ENCODE peak calls at places on chromosomes 6 and 20, in eight cellular contexts. A is mesothelial cell of epicardium, M is endothelial cell, T is pancreas, S is bronchial epithelial cell, D is HFFc6, V is left lung, Y is uterus. C is an unnamed sample.

GRCh38 chr6:44051516-44051915 is 75.7 kb downstream of the MRPL14 start:
- DNase-seq in A (no peak), M (no peak), T (no peak), S (peak; percentile 74), D (peak; percentile 76), V (no peak), Y (peak; percentile 61), C (no peak)

GRCh38 chr6:111646942-111647341 is 41.3 kb upstream of the TRAF3IP2 start:
- DNase-seq in A (no peak), M (no peak), T (no peak), S (peak; percentile 58), D (peak; percentile 19), V (no peak), Y (peak; percentile 62), C (no peak)

GRCh38 chr20:1900321-1900791 is 5.1 kb downstream of the SIRPA start:
- DNase-seq in A (no peak), M (peak; percentile 64), T (peak; percentile 53), S (peak; percentile 66), D (peak; percentile 73), V (peak; percentile 50), Y (peak; percentile 75), C (no peak)

GRCh38 chr6:11120273-11121005 is 8.9 kb upstream of the ERVFRD-1 start:
- DNase-seq in A (no peak), M (no peak), T (no peak), S (peak; percentile 64), D (no peak), V (no peak), Y (no peak), C (no peak)

GRCh38 chr6:11538799-11539468 is 1.4 kb downstream of the TMEM170B start:
- DNase-seq in A (no peak), M (no peak), T (no peak), S (no peak), D (no peak), V (no peak), Y (no peak), C (no peak)

GRCh38 chr6:167214216-167214615 is 56.4 kb upstream of the GPR31 start:
- DNase-seq in A (no peak), M (no peak), T (no peak), S (no peak), D (no peak), V (no peak), Y (no peak), C (no peak)

GRCh38 chr20:14441201-14441600 is 103.8 kb upstream of the FLRT3 start:
- DNase-seq in A (no peak), M (no peak), T (no peak), S (peak; percentile 61), D (no peak), V (no peak), Y (no peak), C (no peak)

GRCh38 chr6:20569000-20569610 is 34.8 kb downstream of the CDKAL1 start:
- DNase-seq in A (no peak), M (no peak), T (no peak), S (peak; percentile 52), D (no peak), V (no peak), Y (no peak), C (no peak)

GRCh38 chr6:131173680-131174079 is 38.4 kb downstream of the AKAP7 start:
- DNase-seq in A (no peak), M (no peak), T (no peak), S (no peak), D (no peak), V (no peak), Y (no peak), C (no peak)

GRCh38 chr6:20692023-20692422 is 157.8 kb downstream of the CDKAL1 start:
- DNase-seq in A (no peak), M (no peak), T (no peak), S (no peak), D (no peak), V (no peak), Y (no peak), C (no peak)

GRCh38 chr6:811806-812205 is 118.9 kb upstream of the EXOC2 start:
- DNase-seq in A (no peak), M (no peak), T (no peak), S (no peak), D (no peak), V (no peak), Y (no peak), C (no peak)

GRCh38 chr6:154352898-154353585 is 3.6 kb downstream of the IPCEF1 start:
- DNase-seq in A (no peak), M (no peak), T (no peak), S (no peak), D (no peak), V (peak; percentile 55), Y (no peak), C (no peak)

GRCh38 chr20:3890410-3890751 is 1.2 kb downstream of the PANK2 start:
- DNase-seq in A (no peak), M (no peak), T (no peak), S (peak; percentile 26), D (no peak), V (no peak), Y (no peak), C (no peak)

GRCh38 chr6:167044696-167045095 is 45.5 kb downstream of the CEP43 start:
- DNase-seq in A (no peak), M (no peak), T (no peak), S (no peak), D (no peak), V (no peak), Y (no peak), C (no peak)

GRCh38 chr6:4644962-4645361 is 131.2 kb upstream of the CDYL start:
- DNase-seq in A (no peak), M (no peak), T (no peak), S (peak; percentile 85), D (no peak), V (no peak), Y (no peak), C (no peak)

GRCh38 chr20:50438986-50439407 is 71.2 kb upstream of the PTPN1 start:
- DNase-seq in A (no peak), M (no peak), T (no peak), S (peak; percentile 99), D (peak; percentile 88), V (no peak), Y (no peak), C (no peak)
- TF ChIP-seq CTCF in A (no peak), M (no peak), T (no peak), S (no peak), D (no peak), V (no peak), Y (no peak), C (no peak)

DNA sequence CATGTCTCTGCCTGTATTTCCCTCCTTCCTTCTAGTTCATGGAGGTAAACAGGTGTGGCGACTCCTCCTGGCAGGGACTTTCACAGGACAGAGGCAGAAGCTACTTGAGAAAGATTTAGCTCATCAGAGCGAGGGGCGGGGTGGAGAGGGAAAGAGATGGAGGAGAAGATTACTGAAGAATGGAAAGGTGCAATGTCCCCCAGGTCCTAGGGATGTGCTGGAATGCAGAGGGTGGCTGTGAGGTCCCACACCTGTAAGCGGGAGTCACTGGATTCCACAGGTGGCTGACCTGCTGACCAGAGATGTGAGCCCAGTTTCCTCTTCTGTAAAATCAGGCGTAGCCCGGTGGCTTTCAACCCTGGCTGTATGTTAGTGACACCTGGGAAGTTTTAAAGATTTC is 199.2 kb upstream of the SULF2 start:
- DNase-seq in A (no peak), M (no peak), T (no peak), S (no peak), D (no peak), V (no peak), Y (no peak), C (no peak)
- TF ChIP-seq CTCF in A (no peak), M (no peak), T (no peak), S (no peak), D (no peak), V (no peak), Y (no peak), C (no peak)

GRCh38 chr6:25014806-25015560 is 79.2 kb upstream of the RIPOR2 start:
- DNase-seq in A (no peak), M (peak; percentile 18), T (no peak), S (no peak), D (peak; percentile 71), V (no peak), Y (peak; percentile 56), C (no peak)

GRCh38 chr6:25014375-25014774 is 78.6 kb upstream of the RIPOR2 start:
- DNase-seq in A (no peak), M (no peak), T (no peak), S (no peak), D (no peak), V (no peak), Y (no peak), C (no peak)

GRCh38 chr6:25012657-25013056 is 76.9 kb upstream of the RIPOR2 start:
- DNase-seq in A (no peak), M (no peak), T (no peak), S (peak; percentile 75), D (peak; percentile 67), V (no peak), Y (no peak), C (no peak)

GRCh38 chr6:25010917-25011625 is 75.3 kb upstream of the RIPOR2 start:
- DNase-seq in A (no peak), M (no peak), T (no peak), S (peak; percentile 48), D (peak; percentile 37), V (no peak), Y (no peak), C (no peak)

DNA sequence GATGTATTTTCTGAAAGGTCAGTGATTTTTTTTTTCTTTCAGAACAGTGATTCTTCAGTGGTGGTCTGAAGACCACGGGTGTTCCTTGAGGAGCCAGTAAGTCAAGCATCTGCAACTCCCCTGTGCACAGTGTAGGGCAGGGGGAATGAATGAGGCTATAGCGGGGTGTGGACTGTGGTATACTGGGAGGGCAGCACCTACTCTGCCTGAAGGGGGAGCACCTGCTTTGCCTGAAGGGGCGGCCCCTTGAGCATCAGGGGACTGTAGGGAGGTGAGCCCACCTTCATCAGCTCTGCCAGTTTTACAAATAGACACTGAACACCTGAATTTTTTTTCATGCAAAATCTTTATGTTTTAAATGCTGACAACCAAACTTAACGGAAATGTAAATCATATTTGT is 77.5 kb upstream of the RIPOR2 start:
- DNase-seq in A (no peak), M (no peak), T (no peak), S (no peak), D (no peak), V (no peak), Y (no peak), C (no peak)
- TF ChIP-seq CTCF in A (no peak), M (no peak), T (no peak), S (peak; percentile 16), D (peak; percentile 60), V (no peak), Y (no peak), C (no peak)

GRCh38 chr6:83590413-83590812 is 78.1 kb downstream of the PRSS35 start:
- DNase-seq in A (no peak), M (no peak), T (no peak), S (peak; percentile 61), D (no peak), V (no peak), Y (no peak), C (no peak)
- TF ChIP-seq CTCF in A (no peak), M (no peak), T (no peak), S (no peak), D (no peak), V (no peak), Y (no peak), C (no peak)

GRCh38 chr20:10060223-10060622 is 25.4 kb downstream of the ANKEF1 start:
- DNase-seq in A (no peak), M (no peak), T (no peak), S (no peak), D (no peak), V (no peak), Y (no peak), C (no peak)
- TF ChIP-seq CTCF in A (no peak), M (no peak), T (no peak), S (no peak), D (no peak), V (no peak), Y (no peak), C (no peak)

GRCh38 chr20:58651823-58652605 is 931 bp downstream of the STX16 start:
- DNase-seq in A (no peak), M (peak; percentile 19), T (peak; percentile 44), S (peak; percentile 64), D (peak; percentile 53), V (peak; percentile 76), Y (no peak), C (peak; percentile 62)
- TF ChIP-seq CTCF in A (no peak), M (no peak), T (no peak), S (no peak), D (no peak), V (no peak), Y (no peak), C (no peak)

C was measured in natural killer cell.